ENCODE peak calls at places on chromosomes 3 and 15, in six cellular contexts. Q is hepatocyte, P is OCI-LY7, F is GM12878, A is PC-3, V is fibroblast of lung. U is an unnamed sample. For H4K20me1, the result is how much of the 10 kb centered on the place peaks cover.

GRCh38 chr3:169232863-169233262 is 430.6 kb downstream of the MECOM start:
- DNase-seq in F (no peak), P (no peak), A (no peak), Q (no peak), V (peak), U (no peak)

GRCh38 chr3:109702252-109702651 is 364.9 kb upstream of the DPPA4 start:
- DNase-seq in A (peak), V (peak), Q (no peak), P (no peak), F (no peak), U (peak)

GRCh38 chr3:155078959-155079794 is 942 bp upstream of the MME start:
- DNase-seq in F (no peak), A (no peak), Q (peak), V (peak), P (peak), U (peak)

GRCh38 chr3:18440053-18440768 is 15.1 kb upstream of the SATB1 start:
- DNase-seq in A (peak), Q (no peak), V (no peak), P (peak), F (no peak), U (no peak)

GRCh38 chr3:176275538-176275937 is 921.7 kb downstream of the TBL1XR1 start:
- DNase-seq in V (no peak), F (no peak), Q (no peak), P (no peak), A (no peak), U (no peak)

GRCh38 chr3:58565621-58566397 is 11.4 kb downstream of the FAM107A start:
- DNase-seq in P (peak), V (no peak), F (no peak), Q (peak), A (no peak), U (no peak)

GRCh38 chr15:68281008-68281407 is 3.5 kb downstream of the FEM1B start:
- DNase-seq in P (no peak), V (no peak), Q (no peak), A (no peak), F (no peak), U (peak)

GRCh38 chr3:24401811-24402185 is 92.9 kb downstream of the THRB start:
- DNase-seq in A (no peak), Q (no peak), V (no peak), P (no peak), F (no peak), U (no peak)

GRCh38 chr15:89457086-89457485 is 39.3 kb downstream of the RHCG start:
- DNase-seq in Q (no peak), V (peak), P (peak), A (peak), F (no peak), U (peak)

GRCh38 chr3:105364113-105364512 is 2.6 kb upstream of the ALCAM start:
- DNase-seq in P (no peak), Q (no peak), F (no peak), V (peak), A (peak), U (no peak)

GRCh38 chr3:128404276-128405062 is 62.2 kb downstream of the DNAJB8 start:
- DNase-seq in P (no peak), Q (no peak), A (no peak), V (no peak), F (no peak), U (no peak)

GRCh38 chr15:99106417-99107220 is 1.7 kb downstream of the SYNM start:
- DNase-seq in Q (no peak), F (no peak), A (no peak), P (no peak), V (peak), U (no peak)

GRCh38 chr15:56187665-56188064 is 56.0 kb downstream of the RFX7 start:
- DNase-seq in V (no peak), A (no peak), F (no peak), Q (no peak), P (no peak), U (peak)
- H4K20me1 ChIP-seq in V (under half), A (under half), F (under half), Q (under half), P (under half), U (under half)

DNA sequence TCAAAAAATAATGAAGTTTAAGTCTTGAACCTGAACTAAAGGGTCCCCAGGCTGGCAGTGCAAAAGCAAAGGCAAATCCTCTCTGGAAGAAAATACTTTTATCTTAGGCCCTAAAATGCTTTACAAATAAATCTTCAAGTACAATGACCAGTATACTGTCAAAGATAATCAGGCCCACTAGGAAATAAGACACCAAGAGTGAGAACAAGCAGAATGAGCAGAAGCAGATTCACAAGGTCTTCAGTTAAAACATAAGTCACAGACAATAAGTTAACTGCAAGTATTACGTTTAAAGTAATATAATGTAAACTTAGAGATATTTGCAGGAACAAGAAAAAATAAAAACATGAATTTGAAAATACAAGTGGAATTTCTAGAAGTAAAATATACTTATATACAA is 42.2 kb upstream of the IGSF10 start:
- DNase-seq in A (no peak), V (no peak), F (no peak), Q (no peak), P (no peak), U (no peak)
- H3K27ac ChIP-seq in A (no peak), V (no peak), F (no peak), Q (no peak), P (no peak), U (no peak)

DNA sequence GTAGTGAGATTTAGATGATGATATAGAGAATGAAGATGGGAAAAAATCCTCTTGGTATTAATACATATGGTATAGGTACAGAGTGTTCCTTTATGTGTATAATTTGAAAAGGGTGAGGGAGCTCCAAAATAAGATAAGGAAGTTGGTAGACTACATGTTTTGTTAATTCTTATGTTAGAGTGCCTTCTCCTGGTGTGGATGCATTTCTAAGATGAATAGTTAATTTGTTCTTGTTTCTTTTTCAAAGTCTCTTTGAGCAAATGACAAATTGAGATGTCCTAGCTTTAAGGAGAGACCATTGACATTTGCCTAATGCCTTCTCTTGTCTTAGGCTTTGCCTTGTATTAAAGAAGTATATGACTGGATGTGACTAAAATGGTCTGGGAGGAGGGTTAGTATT is 34.1 kb downstream of the AKAP13 start:
- DNase-seq in F (no peak), A (peak), V (peak), Q (no peak), P (no peak), U (peak)
- TF ChIP-seq CTCF in F (peak), A (peak), V (no peak), Q (peak), P (peak), U (peak)

DNA sequence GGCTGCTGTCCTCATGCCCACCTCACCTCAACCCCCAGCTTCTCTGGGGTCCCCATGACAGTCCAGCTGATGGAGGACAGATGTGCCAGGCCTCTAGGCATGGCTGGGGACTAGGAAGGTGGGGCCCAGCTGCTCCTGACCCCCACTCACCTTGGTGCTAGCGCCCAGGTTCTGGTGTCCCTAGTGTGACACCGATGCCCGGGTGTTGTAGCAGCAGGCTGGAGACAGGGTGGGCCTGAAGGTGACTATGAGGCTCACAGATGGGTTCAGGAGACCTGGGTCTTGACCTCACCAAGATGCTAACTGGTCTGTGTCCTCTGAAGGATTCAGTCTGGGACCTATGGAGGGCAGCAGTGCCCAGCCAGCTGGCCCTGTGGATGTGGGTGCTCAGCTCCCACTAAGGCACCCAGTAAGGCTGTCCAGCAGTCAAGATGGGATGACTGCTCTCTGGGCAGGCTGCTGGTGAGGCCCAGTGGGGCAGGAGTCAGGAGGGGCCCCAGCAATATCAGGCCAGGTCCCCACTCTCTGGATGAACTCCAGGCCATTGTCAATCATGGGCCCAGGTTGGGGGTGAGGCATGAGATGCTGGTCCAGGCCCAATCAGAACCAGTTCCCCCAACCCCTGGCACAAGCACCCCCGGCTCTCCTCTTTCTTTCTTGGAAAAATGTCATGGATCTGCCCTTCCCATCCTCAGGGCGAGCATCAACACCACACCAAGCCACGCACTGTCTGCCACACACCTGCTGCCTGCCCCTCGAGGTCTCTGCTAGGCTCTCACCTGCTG is 33.0 kb downstream of the ALDH1L1 start:
- DNase-seq in V (no peak), F (no peak), Q (no peak), P (no peak), A (no peak), U (peak)
- H4K20me1 ChIP-seq in V (under half), F (under half), Q (under half), P (under half), A (under half), U (under half)

GRCh38 chr3:7382293-7383033 is 521.5 kb downstream of the GRM7 start:
- DNase-seq in P (no peak), A (no peak), Q (peak), F (no peak), V (peak), U (no peak)

GRCh38 chr3:7385635-7386034 is 524.7 kb downstream of the GRM7 start:
- DNase-seq in V (no peak), F (no peak), A (no peak), Q (no peak), P (no peak), U (no peak)

GRCh38 chr3:7377103-7377502 is 516.2 kb downstream of the GRM7 start:
- DNase-seq in A (no peak), V (no peak), Q (no peak), P (no peak), F (no peak), U (no peak)

DNA sequence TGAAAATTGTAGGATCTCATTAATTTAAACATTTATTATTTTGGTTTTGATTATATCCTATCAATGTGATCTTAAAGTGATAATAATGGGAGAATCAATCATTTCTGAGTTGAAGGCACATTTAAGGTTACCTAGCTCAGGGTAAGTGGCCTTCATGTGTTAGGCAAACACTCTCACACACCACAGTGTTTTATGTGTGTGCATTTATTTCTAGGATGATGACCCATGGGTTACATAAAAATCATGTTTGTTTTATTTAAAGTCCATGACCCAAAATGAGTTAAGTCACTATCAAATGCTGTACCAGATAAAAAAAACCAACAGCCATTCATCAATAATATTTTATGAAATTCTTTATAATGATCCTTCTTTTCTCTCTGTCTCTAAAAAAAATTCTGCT is 520.8 kb downstream of the GRM7 start:
- DNase-seq in F (no peak), A (no peak), V (peak), P (no peak), Q (no peak), U (no peak)
- H3K27ac ChIP-seq in F (no peak), A (no peak), V (no peak), P (no peak), Q (peak), U (no peak)

DNA sequence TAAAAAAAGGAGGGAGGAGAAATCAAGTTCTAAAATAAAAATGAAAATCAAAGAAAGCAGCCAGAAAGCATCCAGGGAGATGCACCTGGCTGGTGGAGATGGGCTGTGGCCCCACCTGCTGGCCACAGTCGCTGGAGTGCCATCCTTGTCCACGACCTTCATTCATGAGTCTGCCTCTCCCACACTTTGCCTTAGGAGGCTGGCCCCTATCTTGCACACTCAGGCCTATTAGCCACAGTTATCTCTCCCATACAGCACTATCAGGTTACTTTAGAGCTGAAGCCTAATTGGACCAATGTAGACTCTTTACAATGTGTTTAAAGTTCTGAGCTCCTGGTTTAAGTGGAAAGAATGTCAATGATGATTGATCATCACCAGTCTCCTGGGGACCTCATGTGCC is 392.0 kb upstream of the RORA start:
- DNase-seq in P (peak), Q (peak), V (no peak), A (peak), F (no peak), U (no peak)
- TF ChIP-seq CTCF in P (peak), Q (peak), V (no peak), A (peak), F (peak), U (peak)

GRCh38 chr15:47035756-47036155 is 681.5 kb upstream of the SEMA6D start:
- DNase-seq in V (no peak), Q (no peak), A (peak), P (no peak), F (no peak), U (no peak)
- H4K20me1 ChIP-seq in V (under half), Q (under half), A (under half), P (under half), F (under half), U (under half)

GRCh38 chr3:50236484-50237132 is 604 bp downstream of the GNAI2 start:
- DNase-seq in A (no peak), V (no peak), Q (no peak), F (no peak), P (no peak), U (peak)

GRCh38 chr3:50237754-50238548 is 1.9 kb downstream of the GNAI2 start:
- DNase-seq in F (peak), P (peak), A (peak), Q (peak), V (peak), U (peak)

GRCh38 chr3:50238549-50239026 is 2.6 kb downstream of the GNAI2 start:
- DNase-seq in P (no peak), F (no peak), Q (peak), A (peak), V (no peak), U (peak)

GRCh38 chr3:50235716-50236483 is at the start of gene GNAI2:
- DNase-seq in V (peak), A (peak), F (peak), P (peak), Q (peak), U (peak)

GRCh38 chr3:50237133-50237651 is 1.2 kb downstream of the GNAI2 start:
- DNase-seq in F (no peak), A (peak), Q (peak), V (peak), P (peak), U (peak)
- H3K27ac ChIP-seq in F (peak), A (peak), Q (peak), V (peak), P (peak), U (peak)

GRCh38 chr15:82105458-82106205 is 59.8 kb upstream of the MEX3B start:
- DNase-seq in Q (peak), F (no peak), P (no peak), A (peak), V (peak), U (peak)
- TF ChIP-seq CTCF in Q (no peak), F (peak), P (no peak), A (peak), V (no peak), U (no peak)